ENCODE peak calls at places on chromosomes 4 and X, in nine cellular contexts. X is activated CD8-positive, alpha-beta T cell treated with anti-CD3 and anti-CD28 coated beads, Interleukin-2, amount 10 ng/mL, durations not matched to agents 7 days and 5 days; J is glutamatergic neuron; V is NCI-H187; M is activated naive CD4-positive, alpha-beta T cell treated with anti-CD3 and anti-CD28 coated beads for 36 hours; Q is Kasumi-1; W is immature natural killer cell; H is B cell; Z is HEK293T. E is an unnamed sample.

GRCh38 chrX:46573331-46573895 is at the start of gene CHST7:
- DNase-seq in M (peak), Z (peak), Q (peak), H (peak), X (peak), W (peak), V (no peak), J (peak), E (peak)

GRCh38 chrX:153946910-153947769 is 2.7 kb upstream of the RENBP start:
- DNase-seq in Z (peak), M (peak), W (peak), V (peak), J (peak), Q (peak), X (peak), H (peak), E (peak)

GRCh38 chr4:127470290-127470809 is 162.4 kb upstream of the INTU start:
- DNase-seq in H (no peak), W (no peak), Q (no peak), M (no peak), V (no peak), J (no peak), Z (no peak), X (no peak), E (no peak)

GRCh38 chrX:151806967-151807540 is 72.5 kb downstream of the CNGA2 start:
- DNase-seq in H (no peak), M (no peak), Z (no peak), W (no peak), J (no peak), Q (no peak), X (no peak), V (no peak), E (no peak)

GRCh38 chr4:107261241-107261874 is 225.2 kb upstream of the DKK2 start:
- DNase-seq in V (no peak), H (no peak), Q (no peak), W (no peak), J (no peak), X (no peak), Z (no peak), M (no peak), E (no peak)

GRCh38 chrX:17854069-17854468 is 7.0 kb downstream of the RAI2 start:
- DNase-seq in J (no peak), Z (no peak), M (no peak), W (no peak), Q (no peak), V (no peak), X (no peak), H (no peak), E (no peak)

GRCh38 chr4:77104405-77105292 is 28.9 kb upstream of the CCNI start:
- DNase-seq in M (no peak), W (no peak), X (no peak), Z (no peak), V (peak), J (no peak), Q (no peak), H (no peak), E (no peak)

GRCh38 chr4:122456228-122457106 is at the start of gene IL2:
- DNase-seq in V (no peak), Q (no peak), M (peak), H (no peak), X (peak), Z (no peak), W (no peak), J (no peak), E (no peak)

GRCh38 chr4:87054900-87055299 is 120.1 kb downstream of the AFF1 start:
- DNase-seq in Q (no peak), V (no peak), H (no peak), J (no peak), X (no peak), W (no peak), Z (no peak), M (no peak), E (no peak)

GRCh38 chr4:23202712-23203247 is 510.0 kb downstream of the GBA3 start:
- DNase-seq in W (no peak), H (no peak), X (no peak), J (no peak), Q (no peak), M (no peak), V (no peak), Z (no peak), E (no peak)

GRCh38 chrX:81195712-81196111 is 6.0 kb downstream of the HMGN5 start:
- DNase-seq in Q (peak), M (peak), V (no peak), J (peak), X (peak), Z (peak), H (peak), W (peak), E (peak)

GRCh38 chr4:125582302-125582701 is 267.5 kb downstream of the FAT4 start:
- DNase-seq in H (no peak), Z (no peak), V (no peak), X (no peak), J (no peak), Q (no peak), M (no peak), W (no peak), E (no peak)

GRCh38 chr4:84497220-84497834 is 1.8 kb downstream of the NKX6-1 start:
- DNase-seq in J (peak), W (no peak), Z (peak), M (no peak), X (no peak), H (no peak), Q (no peak), V (no peak), E (no peak)

GRCh38 chr4:143599827-143600226 is 86.3 kb downstream of the SMARCA5 start:
- DNase-seq in J (no peak), W (no peak), Q (no peak), H (no peak), V (no peak), M (no peak), X (no peak), Z (no peak), E (no peak)

GRCh38 chrX:48958635-48959094 is 1.3 kb upstream of the OTUD5 start:
- DNase-seq in W (no peak), H (no peak), Q (peak), V (no peak), J (peak), M (peak), Z (no peak), X (peak), E (no peak)

GRCh38 chr4:76306882-76307669 is 543 bp downstream of the STBD1 start:
- DNase-seq in Z (peak), M (peak), J (peak), H (no peak), Q (no peak), W (peak), V (no peak), X (peak), E (no peak)

GRCh38 chr4:41124916-41125548 is 89.3 kb downstream of the APBB2 start:
- DNase-seq in V (no peak), W (no peak), J (no peak), X (no peak), H (no peak), Z (no peak), M (no peak), Q (no peak), E (no peak)

GRCh38 chrX:22135994-22136684 is 104.0 kb downstream of the PHEX start:
- DNase-seq in V (no peak), X (peak), Z (peak), W (peak), M (peak), H (no peak), J (no peak), Q (peak), E (peak)

GRCh38 chrX:98548550-98548949 is 1664.8 kb downstream of the RPA4 start:
- DNase-seq in W (no peak), V (no peak), Q (no peak), Z (no peak), X (no peak), M (no peak), J (no peak), H (no peak), E (no peak)

E was measured in DND-41.